ENCODE peak calls at places on chromosomes 1 and 21, in six cellular contexts. W is NCI-H1436 treated with DMSO at 0.1 percent for 48 hours; R is suprapubic skin; H is kidney glomerular epithelial cell; Y is stimulated activated CD8-positive, alpha-beta memory T cell treated with anti-CD3 and anti-CD28 coated beads, Interleukin-7, amount 100 ng/mL, for 1 hour; B is WTC11. G is an unnamed sample.
A peak's percentile ranks its signal among the peaks of the same experiment; 100 is the strongest.

GRCh38 chr1:117014209-117014608 is 12.6 kb downstream of the CD101 start:
- DNase-seq in W (no peak), R (no peak), H (peak; percentile 34), Y (no peak), B (no peak), G (no peak)

GRCh38 chr1:101100674-101101073 is 75.1 kb upstream of the DPH5 start:
- DNase-seq in W (no peak), R (no peak), H (no peak), Y (no peak), B (no peak), G (no peak)

GRCh38 chr1:243855616-243856318 is 5.7 kb upstream of the AKT3 start:
- DNase-seq in W (no peak), R (no peak), H (no peak), Y (no peak), B (no peak), G (no peak)

GRCh38 chr1:171718216-171718615 is 23.6 kb downstream of the VAMP4 start:
- DNase-seq in W (no peak), R (no peak), H (no peak), Y (no peak), B (no peak), G (no peak)

GRCh38 chr1:178385662-178386061 is 111.1 kb downstream of the CLEC20A start:
- DNase-seq in W (no peak), R (no peak), H (no peak), Y (no peak), B (no peak), G (no peak)

GRCh38 chr21:46304955-46305354 is 18.7 kb downstream of the C21orf58 start:
- DNase-seq in W (no peak), R (no peak), H (no peak), Y (no peak), B (no peak), G (no peak)

GRCh38 chr1:77121503-77121902 is 97.7 kb downstream of the PIGK start:
- DNase-seq in W (no peak), R (no peak), H (no peak), Y (no peak), B (no peak), G (no peak)

GRCh38 chr1:14017531-14017961 is 317.6 kb downstream of the PRDM2 start:
- DNase-seq in W (no peak), R (no peak), H (peak; percentile 58), Y (no peak), B (no peak), G (no peak)

GRCh38 chr1:180791806-180792205 is 120.9 kb upstream of the KIAA1614 start:
- DNase-seq in W (no peak), R (no peak), H (no peak), Y (no peak), B (no peak), G (no peak)

GRCh38 chr21:43020177-43020576 is 45.8 kb downstream of the PKNOX1 start:
- DNase-seq in W (no peak), R (no peak), H (no peak), Y (no peak), B (no peak), G (no peak)

GRCh38 chr1:36481091-36481490 is 1.6 kb downstream of the CSF3R start:
- DNase-seq in W (no peak), R (no peak), H (no peak), Y (no peak), B (no peak), G (no peak)

GRCh38 chr1:171699526-171699925 is 42.3 kb downstream of the VAMP4 start:
- DNase-seq in W (no peak), R (no peak), H (peak; percentile 65), Y (no peak), B (no peak), G (no peak)

GRCh38 chr1:168141986-168142385 is 5.3 kb upstream of the GPR161 start:
- DNase-seq in W (no peak), R (no peak), H (no peak), Y (no peak), B (no peak), G (no peak)

GRCh38 chr1:40861227-40862003 is 748 bp downstream of the CITED4 start:
- DNase-seq in W (no peak), R (no peak), H (no peak), Y (no peak), B (peak; percentile 45), G (no peak)

GRCh38 chr21:33286076-33286475 is 19.9 kb downstream of the IL10RB start:
- DNase-seq in W (no peak), R (no peak), H (no peak), Y (no peak), B (no peak), G (no peak)

GRCh38 chr1:9561429-9561828 is 22.2 kb downstream of the SLC25A33 start:
- DNase-seq in W (peak; percentile 88), R (no peak), H (peak; percentile 68), Y (no peak), B (no peak), G (peak; percentile 85)

GRCh38 chr1:82538876-82539275 is 738.1 kb downstream of the ADGRL2 start:
- DNase-seq in W (no peak), R (no peak), H (peak; percentile 69), Y (no peak), B (no peak), G (no peak)

GRCh38 chr1:201290551-201290950 is 7.2 kb downstream of the PKP1 start:
- DNase-seq in W (no peak), R (no peak), H (no peak), Y (no peak), B (no peak), G (no peak)

GRCh38 chr1:100834779-100835645 is 59.6 kb downstream of the EXTL2 start:
- DNase-seq in W (no peak), R (no peak), H (no peak), Y (no peak), B (no peak), G (peak; percentile 77)

GRCh38 chr1:229229721-229230135 is 41.2 kb upstream of the RAB4A start:
- DNase-seq in W (no peak), R (peak; percentile 86), H (no peak), Y (no peak), B (no peak), G (no peak)

GRCh38 chr1:50279622-50280320 is 143.5 kb downstream of the DMRTA2 start:
- DNase-seq in W (no peak), R (no peak), H (peak; percentile 33), Y (no peak), B (peak; percentile 66), G (no peak)

GRCh38 chr21:39612233-39613028 is at the start of gene B3GALT5:
- DNase-seq in W (no peak), R (no peak), H (peak; percentile 36), Y (no peak), B (peak; percentile 88), G (no peak)

GRCh38 chr1:32907435-32907834 is 6.2 kb upstream of the TMEM54 start:
- DNase-seq in W (no peak), R (no peak), H (no peak), Y (no peak), B (no peak), G (no peak)

GRCh38 chr1:220990417-220991337 is 111.4 kb downstream of the HLX start:
- DNase-seq in W (no peak), R (no peak), H (peak; percentile 57), Y (no peak), B (no peak), G (no peak)

GRCh38 chr1:235067396-235068154 is 61.1 kb downstream of the TOMM20 start:
- DNase-seq in W (peak; percentile 16), R (peak; percentile 94), H (peak; percentile 76), Y (no peak), B (no peak), G (peak; percentile 55)

GRCh38 chr21:28877318-28877884 is 115.3 kb downstream of the LTN1 start:
- DNase-seq in W (no peak), R (no peak), H (no peak), Y (no peak), B (no peak), G (no peak)

GRCh38 chr1:234659538-234659937 is 49.6 kb upstream of the IRF2BP2 start:
- DNase-seq in W (no peak), R (no peak), H (peak; percentile 16), Y (no peak), B (no peak), G (no peak)

GRCh38 chr1:26541816-26542711 is 12.5 kb downstream of the RPS6KA1 start:
- DNase-seq in W (no peak), R (peak; percentile 85), H (no peak), Y (peak; percentile 36), B (peak; percentile 73), G (no peak)

GRCh38 chr21:45811136-45811535 is 167.6 kb downstream of the PCBP3 start:
- DNase-seq in W (no peak), R (no peak), H (no peak), Y (no peak), B (no peak), G (no peak)

G was measured in NCI-H446.